ENCODE peak calls at places on chromosomes 12 and 14, in ten cellular contexts. E is neural progenitor cell; R is lung; S is mesothelial cell of epicardium; Q is OCI-LY7; F is CD8-positive, alpha-beta T cell; I is B cell; P is dorsolateral prefrontal cortex; H is fibroblast of lung; B is omental fat pad. Z is an unnamed sample.

GRCh38 chr14:105844810-105845724 is 318.7 kb downstream of the TMEM121 start:
- DNase-seq in E (no peak), P (no peak), S (no peak), F (no peak), R (no peak), B (no peak), I (no peak), H (no peak), Q (peak), Z (no peak)

GRCh38 chr12:11716794-11717532 is 67.5 kb downstream of the ETV6 start:
- DNase-seq in B (no peak), P (no peak), R (no peak), E (no peak), I (no peak), Q (no peak), S (no peak), H (peak), F (no peak), Z (no peak)

GRCh38 chr12:68245071-68246021 is 8.1 kb downstream of the IL22 start:
- DNase-seq in E (peak), H (peak), R (no peak), P (no peak), B (no peak), S (no peak), Q (no peak), F (no peak), I (no peak), Z (no peak)

GRCh38 chr12:122059203-122059960 is 19.2 kb upstream of the MLXIP start:
- DNase-seq in Q (no peak), H (no peak), S (no peak), F (no peak), E (no peak), B (no peak), P (no peak), R (no peak), I (no peak), Z (no peak)

GRCh38 chr12:66725031-66725430 is 46.2 kb upstream of the GRIP1 start:
- DNase-seq in R (no peak), P (no peak), E (no peak), H (no peak), I (no peak), F (no peak), S (no peak), B (no peak), Q (no peak), Z (no peak)

GRCh38 chr12:65934480-65935115 is 110.3 kb downstream of the HMGA2 start:
- DNase-seq in E (no peak), H (no peak), Q (no peak), B (no peak), I (no peak), R (no peak), S (no peak), F (no peak), P (no peak), Z (no peak)

GRCh38 chr14:50423529-50423928 is 26.8 kb upstream of the CDKL1 start:
- DNase-seq in H (no peak), I (no peak), P (no peak), F (no peak), Q (no peak), R (no peak), S (no peak), B (no peak), E (no peak), Z (no peak)

GRCh38 chr12:71019282-71019831 is 98.8 kb upstream of the PTPRR start:
- DNase-seq in Q (no peak), I (no peak), S (no peak), P (no peak), F (no peak), B (no peak), R (peak), E (no peak), H (no peak), Z (no peak)

GRCh38 chr12:110794623-110795280 is 52.0 kb upstream of the CCDC63 start:
- DNase-seq in Q (no peak), R (peak), F (no peak), E (no peak), S (no peak), H (peak), B (no peak), P (no peak), I (no peak), Z (no peak)

GRCh38 chr12:76984566-76984965 is 80.8 kb downstream of the E2F7 start:
- DNase-seq in S (no peak), R (no peak), F (no peak), Q (no peak), H (no peak), I (no peak), P (no peak), B (no peak), E (no peak), Z (no peak)

GRCh38 chr14:89853976-89854693 is 100.4 kb downstream of the EFCAB11 start:
- DNase-seq in F (no peak), H (no peak), I (no peak), E (no peak), Q (no peak), R (no peak), S (no peak), B (no peak), P (no peak), Z (no peak)

GRCh38 chr12:50613463-50613862 is 108.7 kb downstream of the DIP2B start:
- DNase-seq in F (no peak), H (no peak), I (no peak), P (no peak), Q (no peak), B (no peak), S (no peak), E (no peak), R (no peak), Z (no peak)

GRCh38 chr12:2165021-2165420 is 112.2 kb downstream of the CACNA1C start:
- DNase-seq in F (no peak), S (no peak), H (peak), Q (no peak), P (no peak), E (no peak), I (no peak), R (no peak), B (no peak), Z (no peak)

GRCh38 chr14:22070119-22070982 is 396.7 kb upstream of the OR4E1 start:
- DNase-seq in R (no peak), I (no peak), F (peak), H (peak), B (no peak), Q (peak), E (peak), S (no peak), P (no peak), Z (peak)

GRCh38 chr12:4850857-4851380 is 58.8 kb upstream of the KCNA1 start:
- DNase-seq in I (no peak), R (no peak), P (no peak), F (no peak), B (no peak), S (no peak), E (no peak), H (no peak), Q (no peak), Z (no peak)

GRCh38 chr12:484096-484495 is 24.4 kb downstream of the B4GALNT3 start:
- DNase-seq in H (no peak), B (no peak), E (no peak), P (no peak), I (no peak), Q (no peak), R (no peak), S (no peak), F (no peak), Z (no peak)

GRCh38 chr12:44876554-44877275 is 600 bp upstream of the NELL2 start:
- DNase-seq in P (peak), I (peak), E (peak), R (peak), F (peak), H (peak), B (peak), Q (peak), S (peak), Z (peak)

GRCh38 chr14:75800792-75801191 is 139.7 kb downstream of the TTLL5 start:
- DNase-seq in R (no peak), H (no peak), P (no peak), S (no peak), E (no peak), Q (no peak), I (no peak), F (no peak), B (no peak), Z (no peak)
- TF ChIP-seq CTCF in R (no peak), H (no peak), P (no peak), S (no peak), E (peak), Q (peak), I (no peak), F (no peak), B (no peak), Z (no peak)

GRCh38 chr14:58129208-58129607 is 22.8 kb downstream of the ARMH4 start:
- DNase-seq in F (no peak), P (no peak), E (no peak), S (no peak), B (no peak), R (no peak), I (no peak), Q (no peak), H (no peak), Z (no peak)
- TF ChIP-seq CTCF in F (no peak), P (peak), E (peak), S (no peak), B (no peak), R (no peak), I (no peak), Q (no peak), H (no peak), Z (no peak)

DNA sequence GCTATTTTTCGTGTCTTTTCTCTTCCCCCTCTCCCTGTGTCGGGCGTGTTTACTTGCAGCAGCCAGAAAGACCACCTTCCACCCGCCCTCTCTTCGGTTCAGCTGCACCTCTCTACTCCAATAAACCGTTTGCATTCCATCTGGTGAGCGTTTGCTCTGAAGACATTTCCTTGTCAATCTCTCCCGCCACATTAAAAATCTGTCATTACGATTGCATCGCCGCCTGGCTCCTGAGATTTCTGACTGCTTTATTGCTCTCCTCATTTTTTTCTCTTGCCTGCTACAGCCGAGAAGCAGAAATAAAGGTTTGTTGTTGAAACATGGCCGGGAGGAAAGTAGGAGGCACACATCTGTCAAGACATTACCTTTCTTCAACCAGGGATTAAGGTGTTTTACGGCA is 1109.2 kb downstream of the BCL11B start:
- DNase-seq in B (no peak), F (no peak), I (no peak), S (no peak), R (no peak), P (no peak), H (no peak), Q (no peak), E (no peak), Z (no peak)
- TF ChIP-seq CTCF in B (no peak), F (no peak), I (no peak), S (no peak), R (no peak), P (no peak), H (no peak), Q (no peak), E (no peak), Z (no peak)

GRCh38 chr12:131218291-131219172 is 264.8 kb downstream of the ADGRD1 start:
- DNase-seq in E (peak), B (no peak), P (no peak), H (no peak), S (no peak), I (no peak), Q (no peak), R (no peak), F (no peak), Z (no peak)
- TF ChIP-seq CTCF in E (no peak), B (no peak), P (no peak), H (no peak), S (no peak), I (no peak), Q (no peak), R (no peak), F (no peak), Z (no peak)

GRCh38 chr12:82627799-82628198 is 58.9 kb upstream of the TMTC2 start:
- DNase-seq in H (peak), B (no peak), Q (no peak), F (no peak), S (no peak), R (no peak), I (no peak), P (no peak), E (peak), Z (no peak)
- TF ChIP-seq CTCF in H (peak), B (no peak), Q (peak), F (no peak), S (no peak), R (no peak), I (no peak), P (peak), E (peak), Z (peak)

DNA sequence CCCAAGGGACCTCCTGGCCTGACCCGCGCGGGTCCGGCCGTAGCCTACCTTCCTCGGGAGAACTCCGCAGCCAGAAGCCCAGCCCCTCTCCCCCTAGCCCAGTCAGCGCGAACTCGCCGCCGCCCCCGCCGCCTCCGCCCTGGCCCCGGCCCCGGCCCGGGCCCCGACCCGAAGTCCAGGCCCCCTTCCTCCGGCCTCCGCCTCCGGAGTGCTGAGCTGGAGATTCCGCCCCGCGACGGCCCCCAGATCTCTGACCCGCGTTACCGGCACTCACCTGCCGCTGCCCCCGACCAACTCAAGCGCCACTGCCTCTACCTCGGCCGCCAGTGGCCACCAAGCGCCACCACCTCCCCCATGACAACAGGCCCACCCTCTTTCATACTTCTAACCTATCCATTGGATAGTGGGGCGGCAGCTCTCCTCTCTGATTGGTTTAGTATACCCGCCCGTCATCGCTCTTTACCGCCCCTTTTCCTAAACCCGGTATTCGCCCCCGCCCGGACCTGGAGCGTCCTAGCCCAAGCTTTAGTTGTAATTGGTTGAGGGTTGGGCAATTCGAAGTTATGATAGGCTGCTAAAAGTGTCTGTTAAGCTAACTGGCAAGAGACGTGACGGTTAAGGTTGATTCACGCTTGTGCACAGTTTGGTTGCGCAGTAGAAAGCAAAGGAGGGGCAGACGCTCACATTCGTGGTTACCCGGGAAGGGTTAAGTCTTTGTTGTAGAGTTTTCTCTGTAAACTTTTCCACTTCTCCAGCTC is at the start of gene NUMB:
- DNase-seq in R (peak), P (peak), F (peak), I (peak), H (peak), S (peak), B (peak), E (peak), Q (peak), Z (peak)
- TF ChIP-seq CTCF in R (no peak), P (no peak), F (no peak), I (no peak), H (no peak), S (no peak), B (no peak), E (no peak), Q (peak), Z (no peak)

GRCh38 chr12:89343127-89343526 is 9.2 kb downstream of the DUSP6 start:
- DNase-seq in S (no peak), R (no peak), Q (no peak), B (no peak), F (no peak), P (no peak), E (no peak), I (no peak), H (peak), Z (no peak)
- TF ChIP-seq CTCF in S (no peak), R (no peak), Q (no peak), B (no peak), F (no peak), P (no peak), E (no peak), I (no peak), H (no peak), Z (no peak)